ENCODE peak calls at places on chromosomes 13 and 19, in six cellular contexts. One of them, this sample, is unnamed.

GRCh38 chr19:30078381-30078910 is 136.4 kb downstream of the URI1 start:
- DNase-seq in mesendoderm: no peak
- DNase-seq in spleen: peak; percentile 31
- DNase-seq in colonic mucosa: no peak
- DNase-seq in ovary: no peak
- DNase-seq in psoas muscle: peak; percentile 20
- DNase-seq in this sample: no peak

GRCh38 chr13:94303644-94304174 is 175.8 kb downstream of the DCT start:
- DNase-seq in mesendoderm: peak; percentile 62
- DNase-seq in spleen: no peak
- DNase-seq in colonic mucosa: no peak
- DNase-seq in ovary: no peak
- DNase-seq in psoas muscle: no peak
- DNase-seq in this sample: no peak

GRCh38 chr19:4636151-4636717 is 3.1 kb upstream of the TNFAIP8L1 start:
- DNase-seq in mesendoderm: peak; percentile 60
- DNase-seq in spleen: peak; percentile 94
- DNase-seq in colonic mucosa: peak; percentile 65
- DNase-seq in ovary: peak; percentile 80
- DNase-seq in psoas muscle: peak; percentile 82
- DNase-seq in this sample: peak; percentile 97

GRCh38 chr13:56586966-56587365 is 553.8 kb upstream of the PRR20A start:
- DNase-seq in mesendoderm: no peak
- DNase-seq in spleen: no peak
- DNase-seq in colonic mucosa: no peak
- DNase-seq in ovary: no peak
- DNase-seq in psoas muscle: no peak
- DNase-seq in this sample: no peak

GRCh38 chr19:871446-872265 is 12.2 kb downstream of the CFD start:
- DNase-seq in mesendoderm: peak; percentile 87
- DNase-seq in spleen: peak; percentile 84
- DNase-seq in colonic mucosa: no peak
- DNase-seq in ovary: peak; percentile 63
- DNase-seq in psoas muscle: peak; percentile 62
- DNase-seq in this sample: peak; percentile 87

GRCh38 chr13:113742000-113742441 is 17.0 kb upstream of the TMEM255B start:
- DNase-seq in mesendoderm: peak; percentile 50
- DNase-seq in spleen: peak; percentile 81
- DNase-seq in colonic mucosa: peak; percentile 53
- DNase-seq in ovary: no peak
- DNase-seq in psoas muscle: no peak
- DNase-seq in this sample: peak; percentile 90

GRCh38 chr13:104779311-104779710 is 1713.1 kb upstream of the SLC10A2 start:
- DNase-seq in mesendoderm: peak; percentile 60
- DNase-seq in spleen: no peak
- DNase-seq in colonic mucosa: no peak
- DNase-seq in ovary: no peak
- DNase-seq in psoas muscle: no peak
- DNase-seq in this sample: peak; percentile 54

GRCh38 chr19:6997679-6998445 is 23.4 kb downstream of the MBD3L2B start:
- DNase-seq in mesendoderm: no peak
- DNase-seq in spleen: no peak
- DNase-seq in colonic mucosa: no peak
- DNase-seq in ovary: no peak
- DNase-seq in psoas muscle: no peak
- DNase-seq in this sample: no peak

GRCh38 chr13:72217142-72217541 is 350.1 kb upstream of the DACH1 start:
- DNase-seq in mesendoderm: no peak
- DNase-seq in spleen: no peak
- DNase-seq in colonic mucosa: no peak
- DNase-seq in ovary: no peak
- DNase-seq in psoas muscle: no peak
- DNase-seq in this sample: no peak

GRCh38 chr19:47310323-47310722 is 662 bp downstream of the C5AR1 start:
- DNase-seq in mesendoderm: no peak
- DNase-seq in spleen: no peak
- DNase-seq in colonic mucosa: no peak
- DNase-seq in ovary: no peak
- DNase-seq in psoas muscle: no peak
- DNase-seq in this sample: no peak
- H3K4me3 ChIP-seq in mesendoderm: no peak overlapping the region
- H3K4me3 ChIP-seq in spleen: peak overlapping the region; percentile 26
- H3K4me3 ChIP-seq in colonic mucosa: peak overlapping the region; percentile 9
- H3K4me3 ChIP-seq in ovary: no peak overlapping the region
- H3K4me3 ChIP-seq in psoas muscle: peak overlapping the region; percentile 33
- H3K4me3 ChIP-seq in this sample: no peak overlapping the region

DNA sequence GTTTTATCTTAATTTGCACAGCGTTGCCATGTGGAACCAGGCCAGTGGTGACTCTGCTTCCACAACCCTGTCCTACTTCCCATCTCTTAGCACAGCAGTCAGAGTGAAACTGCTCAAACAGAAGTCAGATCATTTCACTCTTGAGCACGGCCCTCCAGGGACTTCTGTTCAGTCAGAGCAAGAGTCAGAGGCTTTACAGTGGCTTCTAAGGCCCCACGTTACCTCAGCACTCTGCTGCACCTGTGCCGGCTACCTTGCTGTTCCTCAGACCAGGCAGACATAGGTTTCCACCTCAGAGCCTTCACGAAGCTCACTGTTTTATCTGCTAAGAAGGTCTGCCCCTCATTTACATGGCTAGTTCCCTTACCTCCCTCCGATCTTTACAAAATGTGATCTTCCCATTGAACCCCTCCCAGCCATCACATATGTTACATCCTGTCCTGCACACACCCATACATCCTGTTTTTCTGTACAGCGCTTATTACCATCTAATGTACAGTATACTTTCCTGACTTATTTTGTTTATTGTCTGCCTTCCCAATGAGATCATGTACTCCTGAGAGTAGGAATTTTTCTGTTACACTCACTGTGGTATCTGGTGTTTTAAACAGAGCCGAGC is 41.6 kb downstream of the TM9SF2 start:
- DNase-seq in mesendoderm: no peak
- DNase-seq in spleen: peak; percentile 82
- DNase-seq in colonic mucosa: no peak
- DNase-seq in ovary: no peak
- DNase-seq in psoas muscle: no peak
- DNase-seq in this sample: no peak
- H3K36me3 ChIP-seq in mesendoderm: peaks cover under 1% of the 10 kb centered on the region
- H3K36me3 ChIP-seq in spleen: peaks cover 47% of the 10 kb centered on the region
- H3K36me3 ChIP-seq in colonic mucosa: no peaks in the 10 kb centered on the region
- H3K36me3 ChIP-seq in ovary: peaks cover 2% of the 10 kb centered on the region
- H3K36me3 ChIP-seq in psoas muscle: peaks cover 2% of the 10 kb centered on the region
- H3K36me3 ChIP-seq in this sample: peaks cover 14% of the 10 kb centered on the region

GRCh38 chr19:50663280-50663790 is 14.1 kb downstream of the C19orf81 start:
- DNase-seq in mesendoderm: no peak
- DNase-seq in spleen: no peak
- DNase-seq in colonic mucosa: no peak
- DNase-seq in ovary: no peak
- DNase-seq in psoas muscle: no peak
- DNase-seq in this sample: peak; percentile 44
- H3K27me3 ChIP-seq in mesendoderm: peaks cover 20% of the 10 kb centered on the region
- H3K27me3 ChIP-seq in spleen: peaks cover 90% of the 10 kb centered on the region
- H3K27me3 ChIP-seq in colonic mucosa: peaks cover 32% of the 10 kb centered on the region
- H3K27me3 ChIP-seq in ovary: no peaks in the 10 kb centered on the region
- H3K27me3 ChIP-seq in psoas muscle: no peaks in the 10 kb centered on the region
- H3K27me3 ChIP-seq in this sample: peaks cover 14% of the 10 kb centered on the region

DNA sequence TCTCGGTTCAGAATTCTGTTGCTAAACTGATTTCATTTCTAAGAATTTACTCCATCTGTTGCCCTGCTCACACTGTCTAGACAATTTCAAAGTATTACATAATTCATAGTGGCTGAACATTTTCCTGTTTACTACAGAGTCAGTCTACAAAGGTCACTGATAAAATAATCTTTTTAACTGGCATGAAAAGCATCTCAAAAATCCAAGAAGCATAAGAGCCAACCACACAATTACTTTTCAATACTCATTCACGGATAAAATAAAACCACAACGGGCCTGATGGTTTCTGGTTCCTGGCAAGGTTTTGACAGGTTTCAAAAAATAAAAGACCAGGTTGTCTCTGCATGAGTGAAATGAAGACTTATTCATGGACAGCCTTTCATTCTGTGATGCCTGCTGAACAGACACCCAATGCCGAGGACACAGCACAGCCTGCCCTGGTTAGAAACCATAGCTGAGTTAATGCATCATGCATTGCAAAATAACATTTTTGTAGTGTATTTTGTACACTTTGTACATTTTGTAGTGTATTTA is 88.6 kb upstream of the IRS2 start:
- DNase-seq in mesendoderm: no peak
- DNase-seq in spleen: no peak
- DNase-seq in colonic mucosa: no peak
- DNase-seq in ovary: no peak
- DNase-seq in psoas muscle: no peak
- DNase-seq in this sample: no peak
- H3K4me3 ChIP-seq in mesendoderm: no peak overlapping the region
- H3K4me3 ChIP-seq in spleen: no peak overlapping the region
- H3K4me3 ChIP-seq in colonic mucosa: no peak overlapping the region
- H3K4me3 ChIP-seq in ovary: no peak overlapping the region
- H3K4me3 ChIP-seq in psoas muscle: no peak overlapping the region
- H3K4me3 ChIP-seq in this sample: no peak overlapping the region

DNA sequence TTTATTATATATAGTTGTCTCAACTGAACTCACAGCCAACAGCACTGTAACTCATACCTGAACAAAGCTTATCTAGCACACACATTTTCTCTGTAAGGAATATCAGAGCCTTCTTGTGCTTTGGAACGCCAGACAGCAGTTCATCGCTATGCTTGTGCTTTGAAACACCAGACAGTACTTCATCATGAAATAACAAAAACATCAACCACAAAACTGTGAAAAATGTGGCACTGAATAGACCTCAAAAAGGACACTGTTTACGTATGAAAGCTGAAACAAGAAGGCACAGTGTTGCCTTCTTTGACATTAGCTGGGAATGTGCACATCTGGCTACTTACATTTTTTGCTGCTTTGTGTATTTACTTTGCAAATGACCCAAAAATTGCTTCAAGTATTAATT is 160.2 kb downstream of the PDS5B start:
- DNase-seq in mesendoderm: no peak
- DNase-seq in spleen: no peak
- DNase-seq in colonic mucosa: no peak
- DNase-seq in ovary: no peak
- DNase-seq in psoas muscle: no peak
- DNase-seq in this sample: no peak
- H3K36me3 ChIP-seq in mesendoderm: peaks cover 3% of the 10 kb centered on the region
- H3K36me3 ChIP-seq in spleen: peaks cover 6% of the 10 kb centered on the region
- H3K36me3 ChIP-seq in colonic mucosa: no peaks in the 10 kb centered on the region
- H3K36me3 ChIP-seq in ovary: no peaks in the 10 kb centered on the region
- H3K36me3 ChIP-seq in psoas muscle: peaks cover 4% of the 10 kb centered on the region
- H3K36me3 ChIP-seq in this sample: no peaks in the 10 kb centered on the region